ENCODE peak calls at places on chromosomes 7 and 10, in six cellular contexts. V, H, A, P, J and R are unnamed samples.

GRCh38 chr10:83122336-83122735 is 1017.0 kb upstream of the GHITM start:
- DNase-seq in H (no peak), P (no peak), A (no peak), J (no peak), V (peak), R (no peak)

GRCh38 chr10:21161090-21161625 is 264.0 kb upstream of the NEBL start:
- DNase-seq in P (no peak), A (no peak), J (no peak), V (no peak), H (no peak), R (no peak)

GRCh38 chr7:155355745-155356144 is 58.1 kb downstream of the INSIG1 start:
- DNase-seq in J (no peak), H (no peak), A (no peak), V (no peak), P (no peak), R (no peak)

GRCh38 chr10:86671419-86671818 is 3.1 kb downstream of the LDB3 start:
- DNase-seq in P (no peak), J (no peak), H (no peak), A (no peak), V (no peak), R (no peak)

GRCh38 chr10:123153486-123154091 is 613 bp upstream of the BUB3 start:
- DNase-seq in J (no peak), H (no peak), A (no peak), V (no peak), P (no peak), R (no peak)

GRCh38 chr7:105399043-105399725 is 10.5 kb upstream of the SRPK2 start:
- DNase-seq in V (peak), P (peak), H (no peak), J (no peak), A (peak), R (peak)

GRCh38 chr7:27364344-27364758 is 121.7 kb downstream of the EVX1 start:
- DNase-seq in J (peak), V (peak), H (peak), A (no peak), P (no peak), R (no peak)

GRCh38 chr10:21801609-21802008 is 201.9 kb downstream of the DNAJC1 start:
- DNase-seq in P (no peak), V (no peak), J (no peak), H (no peak), A (no peak), R (no peak)

GRCh38 chr7:100464210-100464660 is at the start of gene SPACDR:
- DNase-seq in H (no peak), V (no peak), A (no peak), J (no peak), P (no peak), R (no peak)

GRCh38 chr10:104316321-104317099 is 21.8 kb downstream of the ITPRIP start:
- DNase-seq in A (no peak), P (no peak), H (no peak), V (no peak), J (no peak), R (no peak)

GRCh38 chr10:119667562-119668328 is 16.6 kb downstream of the BAG3 start:
- DNase-seq in J (no peak), A (peak), P (peak), H (peak), V (peak), R (no peak)

GRCh38 chr7:120867932-120868331 is 10.0 kb upstream of the TSPAN12 start:
- DNase-seq in J (no peak), A (no peak), H (no peak), V (no peak), P (no peak), R (no peak)

GRCh38 chr10:80924063-80924952 is 386.6 kb downstream of the SH2D4B start:
- DNase-seq in H (peak), A (peak), J (peak), V (peak), P (peak), R (peak)